ENCODE peak calls at places on chromosomes 11 and 22, in ten cellular contexts. Z is trophoblast cell; X is IMR-90; Y is mucosa of descending colon; H is left ventricle myocardium inferior; R is PC-9; I is SJSA1; S is CD8-positive, alpha-beta memory T cell; Q is tibial artery; G is body of pancreas. K is an unnamed sample.

GRCh38 chr11:64585150-64585549 is 5.9 kb upstream of the SLC22A12 start:
- DNase-seq in Z (no peak), X (no peak), Y (peak; percentile 7), H (no peak), R (no peak), I (no peak), S (no peak), Q (no peak), G (no peak), K (no peak)

GRCh38 chr11:13140873-13141655 is 131.9 kb downstream of the RASSF10 start:
- DNase-seq in Z (no peak), X (peak; percentile 38), Y (peak; percentile 52), H (no peak), R (no peak), I (no peak), S (no peak), Q (no peak), G (peak; percentile 28), K (no peak)

GRCh38 chr11:126408901-126409670 is 53.6 kb downstream of the ST3GAL4 start:
- DNase-seq in Z (no peak), X (no peak), Y (no peak), H (no peak), R (no peak), I (no peak), S (no peak), Q (no peak), G (no peak), K (no peak)

GRCh38 chr22:30891781-30892180 is 76.8 kb downstream of the MORC2 start:
- DNase-seq in Z (no peak), X (no peak), Y (peak; percentile 13), H (no peak), R (no peak), I (no peak), S (no peak), Q (peak; percentile 12), G (no peak), K (no peak)

GRCh38 chr22:43216738-43217137 is 29.8 kb upstream of the TTLL12 start:
- DNase-seq in Z (no peak), X (no peak), Y (no peak), H (no peak), R (no peak), I (no peak), S (no peak), Q (no peak), G (no peak), K (no peak)

GRCh38 chr11:132008226-132008625 is 637.8 kb downstream of the NTM start:
- DNase-seq in Z (no peak), X (no peak), Y (no peak), H (no peak), R (no peak), I (no peak), S (no peak), Q (no peak), G (no peak), K (no peak)

GRCh38 chr22:26658671-26659478 is 1.5 kb downstream of the MIAT start:
- DNase-seq in Z (no peak), X (peak; percentile 97), Y (peak; percentile 79), H (no peak), R (peak; percentile 86), I (peak; percentile 54), S (peak; percentile 62), Q (no peak), G (peak; percentile 28), K (peak; percentile 48)

GRCh38 chr11:57164317-57164716 is 17.4 kb upstream of the LRRC55 start:
- DNase-seq in Z (no peak), X (no peak), Y (no peak), H (no peak), R (no peak), I (no peak), S (no peak), Q (no peak), G (no peak), K (no peak)

GRCh38 chr22:35476341-35476740 is 64.3 kb upstream of the RASD2 start:
- DNase-seq in Z (no peak), X (no peak), Y (no peak), H (no peak), R (peak; percentile 75), I (no peak), S (no peak), Q (no peak), G (no peak), K (no peak)

GRCh38 chr11:32723332-32723731 is 71.1 kb downstream of the CCDC73 start:
- DNase-seq in Z (no peak), X (no peak), Y (no peak), H (no peak), R (no peak), I (no peak), S (no peak), Q (no peak), G (no peak), K (no peak)

GRCh38 chr11:69825037-69825834 is 6.0 kb upstream of the FGF3 start:
- DNase-seq in Z (no peak), X (no peak), Y (peak; percentile 62), H (no peak), R (peak; percentile 89), I (peak; percentile 40), S (no peak), Q (no peak), G (no peak), K (no peak)

GRCh38 chr22:36256474-36256873 is 3.5 kb downstream of the APOL1 start:
- DNase-seq in Z (no peak), X (peak; percentile 55), Y (no peak), H (no peak), R (no peak), I (no peak), S (no peak), Q (no peak), G (no peak), K (no peak)

GRCh38 chr22:45007946-45008852 is 1.6 kb downstream of the PHF21B start:
- DNase-seq in Z (no peak), X (no peak), Y (no peak), H (no peak), R (no peak), I (peak; percentile 17), S (no peak), Q (no peak), G (no peak), K (no peak)
- H3K4me3 ChIP-seq in Z (peak overlapping the region; percentile 82), X (no peak overlapping the region), Y (no peak overlapping the region), H (peak overlapping the region; percentile 69), R (no peak overlapping the region), I (peak overlapping the region; percentile 16), S (no peak overlapping the region), Q (peak overlapping the region; percentile 52), G (no peak overlapping the region), K (no peak overlapping the region)

GRCh38 chr11:44960200-44960845 is 9.6 kb upstream of the TP53I11 start:
- DNase-seq in Z (no peak), X (no peak), Y (no peak), H (no peak), R (no peak), I (no peak), S (no peak), Q (no peak), G (no peak), K (no peak)
- H3K4me3 ChIP-seq in Z (no peak overlapping the region), X (no peak overlapping the region), Y (no peak overlapping the region), H (no peak overlapping the region), R (no peak overlapping the region), I (no peak overlapping the region), S (no peak overlapping the region), Q (no peak overlapping the region), G (no peak overlapping the region), K (no peak overlapping the region)

DNA sequence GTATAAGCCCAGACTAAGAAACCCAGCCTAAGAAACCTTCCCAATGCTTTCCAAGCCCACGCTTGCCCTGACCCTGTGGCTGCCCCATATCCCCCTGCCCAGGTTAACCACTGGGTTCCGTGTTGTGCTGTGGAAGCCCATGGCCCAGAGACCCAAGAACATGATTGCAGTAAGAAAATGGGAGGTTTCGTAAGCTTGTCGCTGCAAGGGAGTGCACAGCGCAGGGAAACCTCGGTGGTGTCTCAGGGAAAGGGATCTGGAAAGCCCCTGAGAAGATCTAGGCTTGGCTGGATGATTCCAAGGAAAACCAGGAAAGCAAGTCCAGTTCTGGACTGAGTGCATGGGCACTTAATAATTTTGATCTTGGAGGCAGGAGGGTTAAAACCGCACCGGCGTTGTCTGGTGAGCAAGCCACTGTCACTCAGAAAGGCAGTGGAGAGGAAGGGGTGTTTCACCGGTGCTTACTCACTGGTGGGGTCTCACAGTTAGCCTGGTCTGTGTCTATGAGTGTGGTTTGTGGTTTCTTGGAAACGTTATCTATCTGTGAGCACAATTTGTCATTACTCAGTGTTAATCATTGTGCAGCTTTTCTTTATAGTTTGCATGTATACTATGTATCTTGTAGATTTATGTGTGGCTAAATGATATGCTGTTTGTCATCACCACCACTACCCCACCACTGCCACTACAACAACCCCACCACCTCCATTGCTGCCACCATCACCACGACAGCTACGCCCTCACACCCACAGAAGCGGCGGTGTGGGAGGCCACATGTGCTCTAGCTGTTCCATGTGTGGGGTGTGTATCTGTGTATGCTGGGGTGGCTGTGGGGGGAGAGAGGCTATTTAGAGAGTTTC is 53.3 kb upstream of the PRDM11 start:
- DNase-seq in Z (no peak), X (peak; percentile 85), Y (no peak), H (no peak), R (no peak), I (peak; percentile 91), S (peak; percentile 53), Q (no peak), G (no peak), K (no peak)
- H3K4me3 ChIP-seq in Z (no peak overlapping the region), X (no peak overlapping the region), Y (no peak overlapping the region), H (no peak overlapping the region), R (no peak overlapping the region), I (no peak overlapping the region), S (no peak overlapping the region), Q (no peak overlapping the region), G (no peak overlapping the region), K (no peak overlapping the region)

DNA sequence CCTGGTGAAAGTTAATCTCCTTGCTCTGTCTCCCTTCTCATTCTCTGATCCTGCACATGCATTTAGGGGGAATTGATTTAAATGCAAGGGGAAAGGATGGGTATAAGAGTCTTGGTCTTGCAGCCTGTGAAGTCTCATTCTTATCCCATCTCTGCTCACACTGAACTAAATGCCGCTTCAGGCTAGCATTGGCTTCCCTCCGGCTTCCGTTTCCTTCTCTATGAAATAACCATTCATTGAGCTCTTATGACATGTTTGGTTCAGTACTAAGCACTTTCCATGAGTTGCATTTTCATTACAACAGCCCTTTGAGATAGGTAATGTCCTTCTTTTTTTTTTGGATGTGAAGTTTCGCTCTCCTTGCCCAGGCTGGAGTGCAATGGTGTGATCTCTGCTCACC is 5.6 kb downstream of the ZBTB16 start:
- DNase-seq in Z (no peak), X (no peak), Y (no peak), H (no peak), R (no peak), I (no peak), S (no peak), Q (no peak), G (no peak), K (no peak)
- H3K4me3 ChIP-seq in Z (no peak overlapping the region), X (no peak overlapping the region), Y (no peak overlapping the region), H (peak overlapping the region; percentile 100), R (no peak overlapping the region), I (no peak overlapping the region), S (no peak overlapping the region), Q (peak overlapping the region; percentile 94), G (no peak overlapping the region), K (no peak overlapping the region)

DNA sequence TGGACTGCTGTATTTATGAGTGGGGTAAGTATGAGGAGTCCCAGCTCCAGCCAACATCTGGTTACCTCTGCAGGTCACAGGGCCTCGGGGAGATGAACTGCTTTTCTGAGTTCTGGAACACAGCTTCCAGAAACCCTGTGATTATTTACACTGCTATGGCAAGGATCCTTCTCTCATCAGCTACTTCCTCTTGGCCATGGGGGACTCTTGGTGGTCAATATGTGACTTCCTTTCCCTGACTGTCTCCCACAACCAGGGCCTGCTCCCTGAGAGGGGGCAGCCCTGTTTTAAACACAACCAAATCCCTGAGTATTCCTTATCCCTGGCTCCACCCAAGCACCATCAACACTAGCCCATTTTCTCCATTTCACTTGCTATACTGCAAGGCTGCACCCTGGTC is 10.0 kb downstream of the RHOG start:
- DNase-seq in Z (no peak), X (no peak), Y (no peak), H (no peak), R (no peak), I (no peak), S (no peak), Q (no peak), G (no peak), K (no peak)
- H3K4me3 ChIP-seq in Z (no peak overlapping the region), X (no peak overlapping the region), Y (no peak overlapping the region), H (no peak overlapping the region), R (no peak overlapping the region), I (no peak overlapping the region), S (no peak overlapping the region), Q (no peak overlapping the region), G (no peak overlapping the region), K (no peak overlapping the region)